ENCODE peak calls at places on chromosomes 6 and 20, in eight cellular contexts. L, K, A, M, O, I, V and R are unnamed samples. For H3K4me1, the result is how much of the 10 kb centered on the place peaks cover.

GRCh38 chr6:98579089-98579488 is 255.3 kb upstream of the POU3F2 start:
- DNase-seq in L (no peak), K (no peak), A (no peak), M (no peak), O (no peak), I (no peak), V (no peak), R (no peak)

GRCh38 chr20:11178946-11179654 is 505.3 kb upstream of the JAG1 start:
- DNase-seq in L (no peak), K (no peak), A (peak), M (peak), O (no peak), I (no peak), V (no peak), R (no peak)

GRCh38 chr6:77463308-77463880 is at the start of gene HTR1B:
- DNase-seq in L (no peak), K (peak), A (peak), M (peak), O (no peak), I (no peak), V (no peak), R (peak)

GRCh38 chr6:142683688-142684087 is 261.3 kb downstream of the HIVEP2 start:
- DNase-seq in L (no peak), K (no peak), A (no peak), M (no peak), O (no peak), I (no peak), V (no peak), R (no peak)

GRCh38 chr6:85417336-85417735 is 32.5 kb upstream of the NT5E start:
- DNase-seq in L (no peak), K (no peak), A (no peak), M (peak), O (no peak), I (no peak), V (no peak), R (no peak)

GRCh38 chr6:23537828-23538227 is 588.2 kb upstream of the NRSN1 start:
- DNase-seq in L (no peak), K (no peak), A (no peak), M (no peak), O (no peak), I (no peak), V (no peak), R (no peak)

GRCh38 chr20:3106658-3107463 is 22.3 kb upstream of the AVP start:
- DNase-seq in L (no peak), K (no peak), A (peak), M (no peak), O (no peak), I (no peak), V (no peak), R (no peak)

GRCh38 chr6:128806274-128806673 is 76.7 kb upstream of the LAMA2 start:
- DNase-seq in L (no peak), K (no peak), A (no peak), M (no peak), O (no peak), I (no peak), V (no peak), R (no peak)

GRCh38 chr6:105798057-105798456 is 288.1 kb upstream of the PRDM1 start:
- DNase-seq in L (no peak), K (no peak), A (no peak), M (peak), O (no peak), I (peak), V (no peak), R (peak)

GRCh38 chr6:140773276-140773675 is 1359.4 kb upstream of the GJE1 start:
- DNase-seq in L (no peak), K (no peak), A (no peak), M (no peak), O (no peak), I (no peak), V (no peak), R (no peak)

GRCh38 chr6:47238456-47238995 is 71.2 kb downstream of the TNFRSF21 start:
- DNase-seq in L (no peak), K (no peak), A (no peak), M (peak), O (no peak), I (no peak), V (no peak), R (no peak)

GRCh38 chr20:45944151-45944964 is 9.9 kb downstream of the PCIF1 start:
- DNase-seq in L (no peak), K (no peak), A (no peak), M (no peak), O (no peak), I (no peak), V (no peak), R (no peak)

GRCh38 chr6:154314084-154314483 is 42.5 kb downstream of the IPCEF1 start:
- DNase-seq in L (no peak), K (no peak), A (no peak), M (no peak), O (no peak), I (no peak), V (no peak), R (no peak)

GRCh38 chr6:111810321-111811235 is 62.7 kb downstream of the FYN start:
- DNase-seq in L (no peak), K (no peak), A (no peak), M (no peak), O (no peak), I (no peak), V (no peak), R (no peak)

GRCh38 chr20:50192364-50193168 is 1.9 kb downstream of the CEBPB start:
- DNase-seq in L (peak), K (peak), A (peak), M (peak), O (peak), I (peak), V (peak), R (peak)

GRCh38 chr6:8995156-8995555 is 559.8 kb upstream of the SLC35B3 start:
- DNase-seq in L (no peak), K (no peak), A (no peak), M (no peak), O (no peak), I (no peak), V (no peak), R (no peak)

GRCh38 chr20:14918981-14919380 is 581.6 kb upstream of the FLRT3 start:
- DNase-seq in L (no peak), K (no peak), A (no peak), M (no peak), O (no peak), I (no peak), V (no peak), R (no peak)

GRCh38 chr6:6825986-6826901 is 237.7 kb downstream of the LY86 start:
- DNase-seq in L (no peak), K (peak), A (no peak), M (no peak), O (no peak), I (no peak), V (peak), R (peak)

GRCh38 chr6:134315974-134316391 is 1.9 kb downstream of the SGK1 start:
- DNase-seq in L (no peak), K (no peak), A (no peak), M (no peak), O (no peak), I (no peak), V (no peak), R (no peak)

GRCh38 chr6:135962731-135963130 is 111.2 kb downstream of the PDE7B start:
- DNase-seq in L (no peak), K (no peak), A (no peak), M (peak), O (no peak), I (no peak), V (no peak), R (no peak)

GRCh38 chr6:47485491-47486135 is 8.0 kb downstream of the CD2AP start:
- DNase-seq in L (no peak), K (no peak), A (no peak), M (no peak), O (no peak), I (no peak), V (no peak), R (no peak)

GRCh38 chr6:166951670-166952060 is 4.7 kb downstream of the RNASET2 start:
- DNase-seq in L (no peak), K (no peak), A (no peak), M (no peak), O (no peak), I (no peak), V (no peak), R (no peak)

GRCh38 chr20:58330692-58331091 is 21.2 kb downstream of the RAB22A start:
- DNase-seq in L (no peak), K (no peak), A (no peak), M (peak), O (no peak), I (peak), V (peak), R (peak)

GRCh38 chr6:105769987-105770386 is 316.1 kb upstream of the PRDM1 start:
- DNase-seq in L (no peak), K (no peak), A (no peak), M (peak), O (no peak), I (no peak), V (no peak), R (no peak)

GRCh38 chr6:79947191-79948173 is at the start of gene ELOVL4:
- DNase-seq in L (peak), K (peak), A (peak), M (peak), O (peak), I (peak), V (peak), R (peak)

GRCh38 chr20:64102647-64103354 is 4.6 kb downstream of the NPBWR2 start:
- DNase-seq in L (peak), K (peak), A (peak), M (no peak), O (no peak), I (no peak), V (no peak), R (no peak)

GRCh38 chr20:17643531-17644188 is 38.4 kb downstream of the RRBP1 start:
- DNase-seq in L (peak), K (peak), A (no peak), M (no peak), O (no peak), I (no peak), V (no peak), R (no peak)

GRCh38 chr6:46757206-46757564 is 10.5 kb downstream of the ANKRD66 start:
- DNase-seq in L (no peak), K (no peak), A (no peak), M (no peak), O (no peak), I (no peak), V (no peak), R (no peak)

GRCh38 chr20:49471397-49471796 is 11.1 kb downstream of the KCNB1 start:
- DNase-seq in L (no peak), K (no peak), A (no peak), M (no peak), O (no peak), I (no peak), V (no peak), R (no peak)

GRCh38 chr6:52881996-52882841 is 27.3 kb downstream of the GSTA3 start:
- DNase-seq in L (peak), K (peak), A (peak), M (peak), O (peak), I (peak), V (peak), R (peak)

GRCh38 chr20:1338096-1338495 is 9.2 kb upstream of the SDCBP2 start:
- DNase-seq in L (no peak), K (no peak), A (no peak), M (no peak), O (no peak), I (no peak), V (no peak), R (no peak)

GRCh38 chr20:17845701-17846475 is 122.7 kb downstream of the SNX5 start:
- DNase-seq in L (no peak), K (no peak), A (no peak), M (peak), O (no peak), I (no peak), V (no peak), R (peak)

GRCh38 chr20:49904440-49905214 is 10.7 kb downstream of the SPATA2 start:
- DNase-seq in L (no peak), K (peak), A (no peak), M (no peak), O (no peak), I (no peak), V (no peak), R (no peak)

GRCh38 chr6:127918506-127919427 is 17.9 kb upstream of the THEMIS start:
- DNase-seq in L (no peak), K (no peak), A (no peak), M (no peak), O (no peak), I (no peak), V (no peak), R (no peak)

GRCh38 chr6:104418839-104419238 is 440.9 kb downstream of the HACE1 start:
- DNase-seq in L (no peak), K (no peak), A (no peak), M (no peak), O (no peak), I (no peak), V (no peak), R (no peak)

GRCh38 chr20:22339091-22339881 is 245.1 kb downstream of the FOXA2 start:
- DNase-seq in L (no peak), K (no peak), A (peak), M (peak), O (peak), I (no peak), V (peak), R (peak)
- TF ChIP-seq CTCF in L (peak), K (peak), A (peak), M (peak), O (peak), I (peak), V (peak), R (peak)

GRCh38 chr6:35317483-35318199 is 20.0 kb downstream of the DEF6 start:
- DNase-seq in L (peak), K (no peak), A (no peak), M (no peak), O (no peak), I (no peak), V (no peak), R (no peak)

GRCh38 chr6:35318200-35318844 is 20.7 kb downstream of the DEF6 start:
- DNase-seq in L (peak), K (peak), A (peak), M (peak), O (peak), I (peak), V (peak), R (peak)

GRCh38 chr6:35320031-35320410 is 22.3 kb upstream of the PPARD start:
- DNase-seq in L (no peak), K (no peak), A (no peak), M (no peak), O (no peak), I (no peak), V (no peak), R (no peak)

GRCh38 chr6:35319346-35320030 is 21.9 kb downstream of the DEF6 start:
- DNase-seq in L (no peak), K (no peak), A (no peak), M (no peak), O (no peak), I (no peak), V (no peak), R (no peak)

GRCh38 chr6:35318845-35319220 is 21.2 kb downstream of the DEF6 start:
- DNase-seq in L (no peak), K (no peak), A (no peak), M (no peak), O (no peak), I (no peak), V (no peak), R (no peak)
- H3K4me3 ChIP-seq in L (peak), K (peak), A (peak), M (peak), O (peak), I (peak), V (peak), R (peak)

GRCh38 chr20:57248132-57248797 is 18.2 kb downstream of the BMP7 start:
- DNase-seq in L (no peak), K (no peak), A (no peak), M (no peak), O (no peak), I (no peak), V (no peak), R (no peak)
- H3K4me1 ChIP-seq in L (under half), K (under half), A (under half), M (under half), O (under half), I (under half), V (under half), R (under half)

GRCh38 chr6:50185006-50185405 is 135.3 kb upstream of the DEFB112 start:
- DNase-seq in L (no peak), K (no peak), A (peak), M (no peak), O (no peak), I (no peak), V (no peak), R (no peak)
- TF ChIP-seq CTCF in L (no peak), K (no peak), A (peak), M (peak), O (no peak), I (no peak), V (no peak), R (no peak)